ENCODE peak calls at places on chromosomes 7 and 10, in four cellular contexts. T, B, O and E are unnamed samples.

GRCh38 chr7:84027678-84028077 is 166.9 kb downstream of the SEMA3A start:
- DNase-seq in O (no peak), T (no peak), B (no peak), E (no peak)

GRCh38 chr10:78320990-78321389 is 287.3 kb downstream of the RPS24 start:
- DNase-seq in B (no peak), T (no peak), O (no peak), E (no peak)

GRCh38 chr7:38222481-38223096 is 44.5 kb downstream of the STARD3NL start:
- DNase-seq in T (no peak), O (no peak), B (no peak), E (peak; percentile 39)

GRCh38 chr10:110569120-110569519 is 1.6 kb downstream of the SMC3 start:
- DNase-seq in O (no peak), B (no peak), T (no peak), E (no peak)

GRCh38 chr7:2508327-2509231 is 11.0 kb upstream of the LFNG start:
- DNase-seq in B (no peak), O (peak; percentile 84), T (peak; percentile 86), E (peak; percentile 93)

GRCh38 chr7:17719998-17720397 is 220.3 kb downstream of the SNX13 start:
- DNase-seq in T (no peak), O (no peak), B (no peak), E (no peak)

GRCh38 chr7:1541431-1542162 is 11.1 kb downstream of the MAFK start:
- DNase-seq in T (peak; percentile 45), B (no peak), O (no peak), E (no peak)

GRCh38 chr7:148983220-148984146 is 44.8 kb downstream of the PDIA4 start:
- DNase-seq in T (no peak), B (no peak), O (peak; percentile 77), E (peak; percentile 88)

GRCh38 chr10:91756286-91756685 is 41.9 kb upstream of the TNKS2 start:
- DNase-seq in T (no peak), B (no peak), O (no peak), E (no peak)

GRCh38 chr10:93913706-93914105 is 19.9 kb downstream of the SLC35G1 start:
- DNase-seq in B (no peak), T (no peak), O (no peak), E (no peak)
- H3K9me3 ChIP-seq in B (no peaks in the 10 kb centered on the region), T (no peaks in the 10 kb centered on the region), O (no peaks in the 10 kb centered on the region), E (no peaks in the 10 kb centered on the region)

GRCh38 chr10:64814201-64814600 is 1293.0 kb downstream of the REEP3 start:
- DNase-seq in B (no peak), T (no peak), O (no peak), E (no peak)
- H3K27ac ChIP-seq in B (no peak overlapping the region), T (no peak overlapping the region), O (no peak overlapping the region), E (no peak overlapping the region)

GRCh38 chr10:9636206-9636605 is 1381.5 kb upstream of the CELF2 start:
- DNase-seq in T (no peak), O (no peak), B (no peak), E (no peak)
- H3K9me3 ChIP-seq in T (no peaks in the 10 kb centered on the region), O (no peaks in the 10 kb centered on the region), B (no peaks in the 10 kb centered on the region), E (no peaks in the 10 kb centered on the region)

GRCh38 chr7:101924171-101924570 is 106.7 kb downstream of the CUX1 start:
- DNase-seq in O (no peak), T (no peak), B (no peak), E (no peak)
- H3K27ac ChIP-seq in O (no peak overlapping the region), T (no peak overlapping the region), B (no peak overlapping the region), E (no peak overlapping the region)

DNA sequence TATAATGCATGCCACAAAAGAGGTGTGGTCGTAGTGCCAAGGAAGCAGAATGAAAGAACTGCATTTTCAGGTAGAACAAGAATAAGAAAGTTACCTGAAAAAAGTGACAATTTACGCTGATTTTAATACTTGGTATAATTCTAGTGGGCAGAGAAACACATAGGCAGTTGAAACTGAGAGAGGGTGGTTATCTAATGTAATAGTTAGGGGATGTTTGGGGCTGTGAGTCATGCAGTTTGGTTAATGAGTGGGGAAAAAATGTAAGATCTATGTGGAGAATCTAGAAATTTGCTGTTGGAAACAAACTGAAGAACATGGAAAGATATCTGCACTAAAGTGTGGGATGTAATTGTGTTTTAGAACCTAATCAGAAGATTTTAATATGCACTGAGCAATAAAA is 33.7 kb downstream of the ZNF37A start:
- DNase-seq in O (no peak), T (no peak), B (no peak), E (no peak)
- H3K9me3 ChIP-seq in O (peaks cover 57% of the 10 kb centered on the region), T (peaks cover 86% of the 10 kb centered on the region), B (peaks cover 98% of the 10 kb centered on the region), E (peaks cover 34% of the 10 kb centered on the region)

GRCh38 chr10:46524471-46525176 is 31.8 kb downstream of the GPRIN2 start:
- DNase-seq in O (no peak), T (peak; percentile 51), B (peak; percentile 49), E (no peak)

GRCh38 chr10:46527241-46527811 is 29.1 kb downstream of the GPRIN2 start:
- DNase-seq in O (no peak), B (peak; percentile 54), T (peak; percentile 49), E (no peak)

GRCh38 chr10:46526682-46527038 is 29.8 kb downstream of the GPRIN2 start:
- DNase-seq in T (peak; percentile 64), O (no peak), B (peak; percentile 51), E (no peak)

GRCh38 chr10:46525177-46525823 is 31.2 kb downstream of the GPRIN2 start:
- DNase-seq in O (no peak), T (peak; percentile 48), B (peak; percentile 36), E (no peak)

DNA sequence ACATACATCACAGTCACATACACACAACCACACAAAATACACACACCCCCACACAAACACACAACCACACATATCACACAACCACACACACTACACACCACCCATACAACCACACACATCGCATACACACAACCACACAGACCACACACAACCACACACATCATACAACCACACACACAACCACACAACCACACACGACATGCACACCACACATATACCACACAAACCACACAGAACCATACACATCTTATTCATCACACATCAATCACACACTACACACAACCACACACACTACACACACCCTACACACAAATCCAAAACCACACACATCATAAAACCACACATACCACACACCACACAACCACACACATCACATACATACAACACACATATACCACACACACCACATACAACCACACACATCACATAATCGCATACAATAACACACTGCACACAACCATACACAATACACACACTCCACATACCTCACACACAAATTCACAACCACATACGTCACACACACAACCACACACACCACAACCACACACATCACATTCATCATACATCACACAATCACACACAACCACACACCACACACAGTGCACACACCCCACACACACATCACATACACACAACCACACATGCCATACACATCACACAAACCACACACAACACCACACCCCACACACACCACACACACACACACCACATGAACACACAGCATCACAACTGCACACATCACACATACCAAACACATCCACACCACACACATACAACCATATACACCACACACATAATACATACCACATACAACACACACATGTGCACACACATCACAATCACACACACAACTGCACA is 30.4 kb downstream of the GPRIN2 start:
- DNase-seq in O (no peak), T (no peak), B (peak; percentile 17), E (no peak)
- H3K27ac ChIP-seq in O (no peak overlapping the region), T (no peak overlapping the region), B (no peak overlapping the region), E (no peak overlapping the region)

GRCh38 chr10:126950401-126951105 is 45.3 kb downstream of the DOCK1 start:
- DNase-seq in T (no peak), B (peak; percentile 7), O (no peak), E (no peak)
- H3K9me3 ChIP-seq in T (no peaks in the 10 kb centered on the region), B (no peaks in the 10 kb centered on the region), O (no peaks in the 10 kb centered on the region), E (peaks cover 48% of the 10 kb centered on the region)

GRCh38 chr10:63681965-63682704 is 160.9 kb downstream of the REEP3 start:
- DNase-seq in B (no peak), T (no peak), O (no peak), E (no peak)
- H3K27ac ChIP-seq in B (peak overlapping the region; percentile 39), T (peak overlapping the region; percentile 31), O (no peak overlapping the region), E (no peak overlapping the region)

DNA sequence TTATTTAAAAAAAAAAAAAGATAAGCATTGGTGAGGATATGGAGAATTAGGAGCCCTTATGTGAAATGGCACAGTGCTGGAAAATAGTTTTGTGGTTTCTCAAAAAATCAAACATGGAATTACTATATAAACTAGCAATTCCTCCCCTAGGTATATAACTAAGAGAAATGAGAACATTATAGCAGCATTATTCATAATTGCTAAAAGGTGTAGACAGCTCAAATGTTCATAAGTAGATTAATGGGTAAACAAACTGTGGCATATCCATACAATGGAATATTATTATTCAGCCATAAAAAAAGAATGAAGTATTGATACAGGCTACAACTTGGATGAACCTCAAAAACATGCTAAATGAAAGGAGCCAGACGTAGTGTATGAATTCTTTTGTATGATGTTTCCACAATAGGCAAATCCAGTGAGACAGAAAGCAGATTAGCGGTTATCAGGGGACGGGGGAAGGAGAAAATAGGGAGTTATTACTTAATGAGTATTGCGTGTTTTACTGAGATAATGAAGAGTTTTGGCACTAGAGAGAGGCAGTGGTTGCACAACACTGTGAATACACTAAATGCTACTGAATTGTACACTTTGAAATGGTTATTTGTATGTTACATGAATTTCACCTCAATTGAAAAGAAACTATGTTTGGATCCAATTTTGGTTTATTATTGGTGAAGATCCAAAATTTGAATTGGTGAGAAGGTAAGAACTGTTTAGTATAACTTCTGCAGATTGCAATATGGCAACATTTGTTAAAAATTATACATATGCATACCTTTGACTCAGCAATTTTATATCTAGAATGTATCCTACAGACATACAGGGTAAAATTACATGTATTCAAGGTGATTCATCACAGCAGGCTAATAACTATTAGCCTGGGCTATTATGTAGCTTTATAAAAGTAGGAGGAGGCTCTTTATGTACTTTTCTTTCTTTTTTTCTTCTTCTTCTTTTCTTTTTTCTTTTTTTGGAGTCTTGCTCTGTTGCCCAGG is 69.8 kb downstream of the VCL start:
- DNase-seq in B (no peak), O (no peak), T (no peak), E (no peak)
- H3K9me3 ChIP-seq in B (peaks cover 5% of the 10 kb centered on the region), O (no peaks in the 10 kb centered on the region), T (peaks cover 6% of the 10 kb centered on the region), E (no peaks in the 10 kb centered on the region)

GRCh38 chr7:46218461-46219202 is 297.6 kb upstream of the IGFBP3 start:
- DNase-seq in B (no peak), T (no peak), O (no peak), E (no peak)

GRCh38 chr7:46213154-46213537 is 292.1 kb upstream of the IGFBP3 start:
- DNase-seq in T (no peak), B (no peak), O (no peak), E (no peak)

GRCh38 chr7:46212425-46213153 is 291.5 kb upstream of the IGFBP3 start:
- DNase-seq in O (no peak), T (no peak), B (no peak), E (no peak)

GRCh38 chr7:46214526-46214925 is 293.5 kb upstream of the IGFBP3 start:
- DNase-seq in O (no peak), T (no peak), B (no peak), E (no peak)

GRCh38 chr7:46215987-46216567 is 295.0 kb upstream of the IGFBP3 start:
- DNase-seq in B (no peak), T (peak; percentile 52), O (no peak), E (no peak)
- H3K27ac ChIP-seq in B (peak overlapping the region; percentile 86), T (no peak overlapping the region), O (no peak overlapping the region), E (no peak overlapping the region)